ENCODE peak calls at places on chromosomes 16 and 17, in nine cellular contexts. Y is HCT116, Z is vagina, J is GM12892, N is transverse colon, V is esophagus muscularis mucosa, C is breast epithelium, A is stomach, E is K562. F is an unnamed sample.

GRCh38 chr16:21228473-21228872 is 5.0 kb upstream of the ANKS4B start:
- DNase-seq in V (no peak), N (no peak), Z (no peak), Y (no peak), J (no peak), A (no peak), C (no peak), E (no peak), F (no peak)

GRCh38 chr17:1904273-1905052 is 74.7 kb downstream of the RPA1 start:
- DNase-seq in J (peak; percentile 27), E (no peak), Z (no peak), N (no peak), C (no peak), V (no peak), Y (no peak), A (no peak), F (peak; percentile 47)

GRCh38 chr17:82548681-82549303 is 29.3 kb downstream of the FOXK2 start:
- DNase-seq in V (no peak), E (peak; percentile 52), N (peak; percentile 66), J (no peak), Z (no peak), Y (no peak), A (no peak), C (no peak), F (no peak)

GRCh38 chr17:32933881-32934280 is 5.9 kb downstream of the TMEM98 start:
- DNase-seq in N (no peak), C (no peak), V (no peak), A (no peak), E (no peak), J (no peak), Z (no peak), Y (no peak), F (no peak)

GRCh38 chr16:5509794-5510193 is 412.2 kb upstream of the EEF2KMT start:
- DNase-seq in A (peak; percentile 63), J (no peak), V (no peak), E (no peak), N (peak; percentile 82), Y (no peak), C (no peak), Z (no peak), F (no peak)

GRCh38 chr17:70074236-70074830 is 692 bp upstream of the KCNJ16 start:
- DNase-seq in A (no peak), V (no peak), C (no peak), J (no peak), N (no peak), E (no peak), Y (no peak), Z (no peak), F (no peak)

GRCh38 chr16:56608876-56609462 is 585 bp downstream of the MT2A start:
- DNase-seq in V (no peak), C (no peak), A (no peak), Y (no peak), N (no peak), J (no peak), E (no peak), Z (no peak), F (no peak)

GRCh38 chr17:66995944-66996343 is 31.4 kb downstream of the CACNG4 start:
- DNase-seq in N (no peak), Z (no peak), J (no peak), E (no peak), C (no peak), Y (no peak), V (no peak), A (no peak), F (no peak)

GRCh38 chr17:44751331-44751730 is 7.5 kb upstream of the ADAM11 start:
- DNase-seq in N (no peak), E (no peak), Z (no peak), V (no peak), A (no peak), Y (no peak), C (no peak), J (no peak), F (no peak)

GRCh38 chr17:81295678-81296381 is 723 bp upstream of the SLC38A10 start:
- DNase-seq in Y (peak; percentile 80), N (peak; percentile 83), E (peak; percentile 44), A (peak; percentile 84), C (peak; percentile 78), Z (no peak), J (peak; percentile 60), V (no peak), F (no peak)

GRCh38 chr17:66541461-66542182 is 239.2 kb downstream of the PRKCA start:
- DNase-seq in V (no peak), J (no peak), Y (no peak), Z (no peak), A (no peak), E (peak; percentile 47), N (no peak), C (no peak), F (no peak)

GRCh38 chr16:82134884-82135283 is 35.1 kb downstream of the MPHOSPH6 start:
- DNase-seq in J (no peak), Y (no peak), A (no peak), C (no peak), Z (no peak), N (no peak), V (no peak), E (no peak), F (no peak)

GRCh38 chr17:55420776-55421178 is 858 bp downstream of the MMD start:
- DNase-seq in N (peak; percentile 57), E (peak; percentile 40), C (no peak), Y (no peak), V (peak; percentile 93), A (peak; percentile 41), J (no peak), Z (no peak), F (no peak)

GRCh38 chr17:7463368-7463846 is 16.0 kb downstream of the ZBTB4 start:
- DNase-seq in N (no peak), C (no peak), Y (no peak), E (no peak), V (no peak), J (no peak), A (no peak), Z (no peak), F (no peak)
- TF ChIP-seq POLR2AphosphoS5 in N (no peak), C (no peak), Y (no peak), E (no peak), V (no peak), J (no peak), A (no peak), Z (no peak), F (no peak)

GRCh38 chr17:64780096-64781012 is 118.2 kb upstream of the SMURF2 start:
- DNase-seq in J (peak; percentile 72), N (peak; percentile 91), Z (no peak), V (no peak), E (no peak), Y (peak; percentile 84), A (peak; percentile 73), C (peak; percentile 78), F (peak; percentile 80)
- TF ChIP-seq POLR2A in J (no peak), N (peak; percentile 60), Z (no peak), V (no peak), E (no peak), Y (no peak), A (no peak), C (no peak), F (no peak)

DNA sequence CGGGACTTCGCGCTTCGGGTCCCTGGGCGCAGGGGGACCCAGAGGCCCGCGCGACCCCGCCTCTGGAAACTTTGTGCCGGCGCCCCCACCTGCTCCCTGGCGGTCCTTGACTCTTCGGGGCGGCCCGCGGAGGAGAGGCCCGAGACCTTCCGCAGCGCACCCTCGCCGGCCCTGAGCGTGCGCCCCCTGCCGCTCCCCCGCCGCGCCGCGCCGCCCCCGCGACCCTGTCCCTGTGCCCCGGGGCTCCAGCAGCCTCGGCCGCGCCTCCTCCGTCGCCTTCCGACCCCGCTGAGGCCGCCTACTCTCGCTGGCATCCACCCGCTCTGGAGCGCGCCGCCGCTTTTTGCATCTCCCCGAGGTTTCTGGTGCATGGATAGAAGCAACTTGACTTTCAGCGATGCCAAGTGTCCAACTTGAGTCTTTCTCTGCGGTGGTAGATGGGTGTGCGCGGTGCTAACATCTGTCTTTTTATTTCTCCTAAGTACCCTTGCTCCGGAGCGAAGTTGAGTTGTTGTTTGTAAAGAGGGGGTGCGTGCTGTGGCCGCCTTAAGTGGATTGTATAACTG is 414 bp downstream of the DUSP14 start:
- DNase-seq in N (peak; percentile 61), Z (no peak), J (peak; percentile 53), V (peak; percentile 92), E (no peak), C (peak; percentile 70), Y (no peak), A (peak; percentile 63), F (peak; percentile 52)
- TF ChIP-seq POLR2AphosphoS5 in N (no peak), Z (no peak), J (no peak), V (no peak), E (no peak), C (no peak), Y (no peak), A (no peak), F (no peak)

DNA sequence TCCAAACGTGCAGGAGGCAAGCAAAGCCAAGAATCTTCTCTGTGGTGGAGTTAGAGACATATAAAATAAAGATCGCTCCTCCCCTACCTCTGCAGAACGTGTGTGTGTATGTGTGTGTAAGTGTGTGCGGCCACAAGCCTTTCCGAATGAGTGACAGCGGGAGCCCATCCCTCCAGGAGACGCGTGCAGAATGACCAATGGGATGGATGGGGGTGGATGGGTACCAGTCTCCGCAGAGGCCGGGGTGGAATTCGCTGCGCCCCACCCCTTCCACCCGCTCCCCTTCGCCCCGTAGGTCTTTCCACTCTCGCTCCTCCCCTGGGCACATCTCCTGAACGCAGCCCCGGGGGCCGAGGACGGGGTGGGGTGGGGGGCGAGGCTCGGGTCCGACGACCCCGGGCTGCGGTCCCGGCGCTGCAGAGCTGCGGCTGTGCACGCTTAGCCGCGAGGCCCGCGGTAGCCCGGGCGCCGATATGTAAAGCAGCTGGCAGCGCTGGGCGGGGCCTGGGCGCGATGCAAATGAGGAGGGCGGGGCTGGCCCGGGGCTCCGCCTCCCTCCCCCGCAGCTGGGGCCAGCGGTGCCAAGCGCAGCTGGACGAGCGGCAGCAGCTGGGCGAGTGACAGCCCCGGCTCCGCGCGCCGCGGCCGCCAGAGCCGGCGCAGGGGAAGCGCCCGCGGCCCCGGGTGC is at the start of gene PRKCB:
- DNase-seq in C (peak; percentile 43), V (peak; percentile 93), Y (no peak), E (peak; percentile 96), Z (no peak), J (peak; percentile 93), N (peak; percentile 89), A (peak; percentile 68), F (peak; percentile 91)
- TF ChIP-seq POLR2A in C (no peak), V (no peak), Y (no peak), E (peak; percentile 28), Z (no peak), J (peak; percentile 65), N (no peak), A (no peak), F (no peak)

DNA sequence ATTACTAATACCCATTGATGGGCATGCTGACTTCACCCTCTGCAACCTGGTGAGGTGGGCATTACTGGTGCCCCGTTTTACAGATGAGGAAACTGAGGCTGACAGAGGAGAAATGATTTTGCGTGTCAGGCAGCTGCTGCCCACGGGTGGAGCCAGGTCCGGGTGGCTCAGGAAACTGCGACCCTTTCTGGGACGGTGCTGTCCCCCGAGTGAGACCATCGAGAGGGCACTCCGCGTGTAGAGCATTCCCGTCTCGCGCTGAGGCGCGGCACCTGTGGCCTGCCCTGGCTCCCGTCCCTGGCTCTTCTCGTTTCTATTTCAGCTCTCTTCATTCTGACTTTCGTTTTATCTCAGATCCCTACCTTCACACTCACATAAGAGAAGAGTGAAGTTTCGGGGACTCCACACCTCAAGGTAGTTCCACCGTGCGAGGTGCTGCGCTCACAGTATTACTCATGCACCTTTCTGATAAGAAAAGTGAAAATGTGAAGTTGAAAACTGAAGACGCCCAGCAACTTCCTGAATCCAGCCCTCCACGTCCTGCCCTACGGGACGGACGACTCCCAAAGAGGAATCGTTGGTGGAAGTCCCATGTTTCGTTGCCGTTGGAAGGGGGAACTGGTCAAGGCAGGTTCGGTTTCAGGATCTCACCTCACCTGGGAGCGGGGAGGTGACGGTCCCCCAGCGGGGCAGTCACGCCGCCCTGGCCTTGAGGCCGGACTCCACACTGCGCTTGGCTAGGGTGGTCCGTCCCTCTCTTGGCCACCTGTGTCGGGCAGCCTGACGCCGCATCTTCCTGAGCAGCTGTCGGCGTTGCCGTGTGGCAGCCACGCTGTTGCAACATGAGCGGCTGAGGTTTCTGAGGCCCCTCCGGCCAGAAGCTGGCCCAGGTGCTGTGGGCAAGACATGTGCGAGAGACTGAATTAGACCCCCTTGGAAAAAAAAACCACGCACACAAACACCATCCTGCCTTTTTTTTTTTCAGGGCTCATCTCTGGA is 48.8 kb downstream of the IRF8 start:
- DNase-seq in N (peak; percentile 23), E (no peak), Z (no peak), V (no peak), J (peak; percentile 75), A (peak; percentile 43), C (no peak), Y (no peak), F (peak; percentile 69)
- TF ChIP-seq POLR2AphosphoS5 in N (no peak), E (no peak), Z (no peak), V (no peak), J (peak; percentile 51), A (peak; percentile 41), C (no peak), Y (no peak), F (peak; percentile 60)